ENCODE peak calls at places on chromosomes 4 and X, in four cellular contexts. One of them, this sample, is unnamed.

GRCh38 chr4:155734065-155734464 is 24.8 kb upstream of the GUCY1B1 start:
- DNase-seq in right lobe of liver: no peak
- DNase-seq in heart right ventricle: peak; percentile 55
- DNase-seq in CD8-positive, alpha-beta T cell: no peak
- DNase-seq in this sample: no peak

GRCh38 chr4:93187441-93187840 is 641.1 kb upstream of the ATOH1 start:
- DNase-seq in right lobe of liver: no peak
- DNase-seq in heart right ventricle: no peak
- DNase-seq in CD8-positive, alpha-beta T cell: no peak
- DNase-seq in this sample: no peak

GRCh38 chrX:139246295-139246694 is 284.2 kb upstream of the F9 start:
- DNase-seq in right lobe of liver: no peak
- DNase-seq in heart right ventricle: no peak
- DNase-seq in CD8-positive, alpha-beta T cell: no peak
- DNase-seq in this sample: no peak

GRCh38 chr4:105619193-105619931 is 66.9 kb downstream of the ARHGEF38 start:
- DNase-seq in right lobe of liver: peak; percentile 87
- DNase-seq in heart right ventricle: peak; percentile 56
- DNase-seq in CD8-positive, alpha-beta T cell: no peak
- DNase-seq in this sample: no peak

GRCh38 chr4:81199831-81200230 is 15.2 kb downstream of the PRKG2 start:
- DNase-seq in right lobe of liver: no peak
- DNase-seq in heart right ventricle: no peak
- DNase-seq in CD8-positive, alpha-beta T cell: no peak
- DNase-seq in this sample: no peak

GRCh38 chrX:1205681-1206611 is 6.5 kb downstream of the CRLF2 start:
- DNase-seq in right lobe of liver: no peak
- DNase-seq in heart right ventricle: peak; percentile 37
- DNase-seq in CD8-positive, alpha-beta T cell: peak; percentile 22
- DNase-seq in this sample: no peak

GRCh38 chr4:77358315-77358928 is 201.4 kb downstream of the CCNG2 start:
- DNase-seq in right lobe of liver: no peak
- DNase-seq in heart right ventricle: peak; percentile 21
- DNase-seq in CD8-positive, alpha-beta T cell: no peak
- DNase-seq in this sample: no peak

GRCh38 chrX:16114640-16115039 is 8.7 kb upstream of the GRPR start:
- DNase-seq in right lobe of liver: no peak
- DNase-seq in heart right ventricle: no peak
- DNase-seq in CD8-positive, alpha-beta T cell: no peak
- DNase-seq in this sample: no peak

GRCh38 chr4:19700951-19701350 is 550.8 kb upstream of the SLIT2 start:
- DNase-seq in right lobe of liver: no peak
- DNase-seq in heart right ventricle: no peak
- DNase-seq in CD8-positive, alpha-beta T cell: no peak
- DNase-seq in this sample: no peak

GRCh38 chr4:138542191-138542771 is 300.1 kb upstream of the SLC7A11 start:
- DNase-seq in right lobe of liver: no peak
- DNase-seq in heart right ventricle: no peak
- DNase-seq in CD8-positive, alpha-beta T cell: no peak
- DNase-seq in this sample: no peak

GRCh38 chr4:124306352-124306751 is 406.2 kb downstream of the ANKRD50 start:
- DNase-seq in right lobe of liver: no peak
- DNase-seq in heart right ventricle: no peak
- DNase-seq in CD8-positive, alpha-beta T cell: no peak
- DNase-seq in this sample: no peak

GRCh38 chrX:2769615-2770014 is 17.8 kb downstream of the XG start:
- DNase-seq in right lobe of liver: no peak
- DNase-seq in heart right ventricle: no peak
- DNase-seq in CD8-positive, alpha-beta T cell: no peak
- DNase-seq in this sample: no peak

GRCh38 chrX:52363247-52363883 is 5.5 kb upstream of the XAGE2 start:
- DNase-seq in right lobe of liver: no peak
- DNase-seq in heart right ventricle: no peak
- DNase-seq in CD8-positive, alpha-beta T cell: no peak
- DNase-seq in this sample: no peak

GRCh38 chr4:70754470-70754869 is 32.7 kb downstream of the RUFY3 start:
- DNase-seq in right lobe of liver: no peak
- DNase-seq in heart right ventricle: no peak
- DNase-seq in CD8-positive, alpha-beta T cell: no peak
- DNase-seq in this sample: no peak

GRCh38 chrX:101595739-101596419 is 21.9 kb downstream of the ARMCX6 start:
- DNase-seq in right lobe of liver: no peak
- DNase-seq in heart right ventricle: peak; percentile 49
- DNase-seq in CD8-positive, alpha-beta T cell: peak; percentile 22
- DNase-seq in this sample: no peak

GRCh38 chrX:10233173-10233572 is 76.4 kb downstream of the CLCN4 start:
- DNase-seq in right lobe of liver: no peak
- DNase-seq in heart right ventricle: no peak
- DNase-seq in CD8-positive, alpha-beta T cell: no peak
- DNase-seq in this sample: no peak

GRCh38 chr4:109419679-109420078 is 13.9 kb upstream of the SEC24B start:
- DNase-seq in right lobe of liver: no peak
- DNase-seq in heart right ventricle: no peak
- DNase-seq in CD8-positive, alpha-beta T cell: no peak
- DNase-seq in this sample: no peak

GRCh38 chr4:80340036-80340435 is 4.5 kb downstream of the CFAP299 start:
- DNase-seq in right lobe of liver: no peak
- DNase-seq in heart right ventricle: no peak
- DNase-seq in CD8-positive, alpha-beta T cell: no peak
- DNase-seq in this sample: no peak

GRCh38 chrX:45083314-45083713 is 117.4 kb downstream of the DIPK2B start:
- DNase-seq in right lobe of liver: no peak
- DNase-seq in heart right ventricle: no peak
- DNase-seq in CD8-positive, alpha-beta T cell: no peak
- DNase-seq in this sample: no peak

GRCh38 chr4:5751918-5752802 is 41.2 kb downstream of the EVC start:
- DNase-seq in right lobe of liver: no peak
- DNase-seq in heart right ventricle: no peak
- DNase-seq in CD8-positive, alpha-beta T cell: no peak
- DNase-seq in this sample: no peak

GRCh38 chr4:123401466-123402175 is 5.0 kb downstream of the SPRY1 start:
- DNase-seq in right lobe of liver: no peak
- DNase-seq in heart right ventricle: no peak
- DNase-seq in CD8-positive, alpha-beta T cell: no peak
- DNase-seq in this sample: no peak

GRCh38 chr4:112510468-112511293 is 5.3 kb downstream of the NEUROG2 start:
- DNase-seq in right lobe of liver: no peak
- DNase-seq in heart right ventricle: no peak
- DNase-seq in CD8-positive, alpha-beta T cell: no peak
- DNase-seq in this sample: no peak

GRCh38 chr4:94365304-94365703 is 22.7 kb upstream of the HPGDS start:
- DNase-seq in right lobe of liver: no peak
- DNase-seq in heart right ventricle: no peak
- DNase-seq in CD8-positive, alpha-beta T cell: no peak
- DNase-seq in this sample: no peak

GRCh38 chrX:63657821-63658220 is 127.2 kb downstream of the ARHGEF9 start:
- DNase-seq in right lobe of liver: no peak
- DNase-seq in heart right ventricle: peak; percentile 33
- DNase-seq in CD8-positive, alpha-beta T cell: no peak
- DNase-seq in this sample: peak; percentile 4

GRCh38 chrX:72245461-72246089 is 6.7 kb upstream of the ERCC6L start:
- DNase-seq in right lobe of liver: peak; percentile 49
- DNase-seq in heart right ventricle: peak; percentile 4
- DNase-seq in CD8-positive, alpha-beta T cell: no peak
- DNase-seq in this sample: peak; percentile 16

GRCh38 chr4:27194599-27194998 is 334.0 kb downstream of the STIM2 start:
- DNase-seq in right lobe of liver: no peak
- DNase-seq in heart right ventricle: no peak
- DNase-seq in CD8-positive, alpha-beta T cell: no peak
- DNase-seq in this sample: no peak

GRCh38 chr4:88742561-88742960 is 44.9 kb upstream of the NAP1L5 start:
- DNase-seq in right lobe of liver: no peak
- DNase-seq in heart right ventricle: no peak
- DNase-seq in CD8-positive, alpha-beta T cell: no peak
- DNase-seq in this sample: no peak

GRCh38 chr4:158801677-158802076 is 32.9 kb downstream of the FNIP2 start:
- DNase-seq in right lobe of liver: no peak
- DNase-seq in heart right ventricle: no peak
- DNase-seq in CD8-positive, alpha-beta T cell: no peak
- DNase-seq in this sample: no peak

GRCh38 chrX:40459576-40460158 is 121.1 kb upstream of the ATP6AP2 start:
- DNase-seq in right lobe of liver: no peak
- DNase-seq in heart right ventricle: no peak
- DNase-seq in CD8-positive, alpha-beta T cell: no peak
- DNase-seq in this sample: peak; percentile 50

GRCh38 chr4:154041595-154042086 is 252.8 kb upstream of the SFRP2 start:
- DNase-seq in right lobe of liver: no peak
- DNase-seq in heart right ventricle: no peak
- DNase-seq in CD8-positive, alpha-beta T cell: no peak
- DNase-seq in this sample: no peak

GRCh38 chrX:71111851-71112468 is 583 bp upstream of the IL2RG start:
- DNase-seq in right lobe of liver: no peak
- DNase-seq in heart right ventricle: no peak
- DNase-seq in CD8-positive, alpha-beta T cell: peak; percentile 48
- DNase-seq in this sample: no peak

GRCh38 chr4:2586502-2586901 is 50.1 kb downstream of the FAM193A start:
- DNase-seq in right lobe of liver: no peak
- DNase-seq in heart right ventricle: no peak
- DNase-seq in CD8-positive, alpha-beta T cell: no peak
- DNase-seq in this sample: no peak

GRCh38 chr4:125191252-125191651 is 123.5 kb upstream of the FAT4 start:
- DNase-seq in right lobe of liver: no peak
- DNase-seq in heart right ventricle: no peak
- DNase-seq in CD8-positive, alpha-beta T cell: no peak
- DNase-seq in this sample: no peak

GRCh38 chr4:8710946-8711345 is 118.4 kb downstream of the CPZ start:
- DNase-seq in right lobe of liver: peak; percentile 6
- DNase-seq in heart right ventricle: no peak
- DNase-seq in CD8-positive, alpha-beta T cell: no peak
- DNase-seq in this sample: no peak

GRCh38 chr4:182240161-182241130 is 2.8 kb upstream of the TENM3 start:
- DNase-seq in right lobe of liver: no peak
- DNase-seq in heart right ventricle: no peak
- DNase-seq in CD8-positive, alpha-beta T cell: no peak
- DNase-seq in this sample: no peak

GRCh38 chrX:149495573-149496071 is 9.5 kb downstream of the IDS start:
- DNase-seq in right lobe of liver: no peak
- DNase-seq in heart right ventricle: no peak
- DNase-seq in CD8-positive, alpha-beta T cell: no peak
- DNase-seq in this sample: no peak

GRCh38 chr4:153451931-153452660 is 14.1 kb upstream of the TMEM131L start:
- DNase-seq in right lobe of liver: no peak
- DNase-seq in heart right ventricle: no peak
- DNase-seq in CD8-positive, alpha-beta T cell: no peak
- DNase-seq in this sample: no peak

GRCh38 chr4:183438458-183439113 is 5.8 kb upstream of the CDKN2AIP start:
- DNase-seq in right lobe of liver: no peak
- DNase-seq in heart right ventricle: no peak
- DNase-seq in CD8-positive, alpha-beta T cell: no peak
- DNase-seq in this sample: no peak

GRCh38 chrX:19721726-19722370 is 165.6 kb downstream of the SH3KBP1 start:
- DNase-seq in right lobe of liver: peak; percentile 54
- DNase-seq in heart right ventricle: no peak
- DNase-seq in CD8-positive, alpha-beta T cell: no peak
- DNase-seq in this sample: peak; percentile 13

DNA sequence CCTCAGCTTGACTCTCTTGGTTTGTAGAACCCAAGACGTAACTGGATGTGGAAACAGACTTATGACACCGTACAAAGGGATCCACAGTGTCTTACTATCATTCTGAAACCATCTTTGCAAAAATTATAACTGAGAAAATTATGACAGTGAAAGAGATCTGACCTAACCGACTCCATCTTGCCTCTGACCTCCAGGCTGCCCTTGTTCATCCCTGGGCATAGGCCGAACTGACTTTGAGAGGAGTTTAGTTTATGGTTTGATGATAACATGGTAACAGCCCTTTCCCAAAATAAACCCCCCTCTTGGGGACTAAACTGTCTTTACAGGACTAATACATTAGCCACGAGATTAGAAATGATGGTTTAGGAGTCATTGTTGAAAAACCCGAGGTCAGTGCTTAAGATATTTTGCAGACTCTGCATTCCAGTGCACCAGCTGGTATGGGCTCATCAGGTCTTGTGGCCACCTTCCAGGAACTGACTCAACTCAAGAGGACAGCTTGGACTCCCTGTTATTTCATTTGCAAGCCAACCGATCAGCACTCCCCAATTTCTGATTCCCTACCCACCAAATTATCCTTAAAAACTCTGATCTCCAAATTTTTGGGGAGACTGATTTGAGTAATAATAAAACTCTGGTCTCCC is 49.6 kb downstream of the CASP3 start:
- DNase-seq in right lobe of liver: no peak
- DNase-seq in heart right ventricle: no peak
- DNase-seq in CD8-positive, alpha-beta T cell: no peak
- DNase-seq in this sample: no peak
- H3K27ac ChIP-seq in right lobe of liver: no peak overlapping the region
- H3K27ac ChIP-seq in heart right ventricle: no peak overlapping the region
- H3K27ac ChIP-seq in CD8-positive, alpha-beta T cell: no peak overlapping the region
- H3K27ac ChIP-seq in this sample: no peak overlapping the region

DNA sequence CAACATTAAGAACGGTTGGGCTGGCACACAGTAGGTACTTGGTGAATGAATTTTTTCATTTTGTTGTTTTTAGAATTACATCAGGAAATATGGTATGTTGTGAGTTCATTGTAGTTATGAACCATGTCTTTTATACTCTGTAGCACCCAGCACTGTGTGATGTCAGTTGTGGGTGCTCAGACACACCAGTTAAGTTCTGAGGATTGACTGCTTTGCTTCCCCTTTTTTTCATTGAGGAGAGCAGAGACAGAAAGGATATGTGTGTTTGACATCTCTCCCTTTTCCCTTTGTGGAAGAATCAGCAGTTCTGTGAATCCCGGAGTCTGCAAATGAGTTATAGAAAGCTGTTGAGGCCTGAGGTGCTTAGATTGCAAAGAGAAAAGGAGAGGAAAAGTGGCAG is 13.0 kb downstream of the SMAD1 start:
- DNase-seq in right lobe of liver: no peak
- DNase-seq in heart right ventricle: no peak
- DNase-seq in CD8-positive, alpha-beta T cell: no peak
- DNase-seq in this sample: no peak
- H3K27ac ChIP-seq in right lobe of liver: no peak overlapping the region
- H3K27ac ChIP-seq in heart right ventricle: no peak overlapping the region
- H3K27ac ChIP-seq in CD8-positive, alpha-beta T cell: no peak overlapping the region
- H3K27ac ChIP-seq in this sample: no peak overlapping the region

GRCh38 chr4:128381748-128382559 is 94.3 kb upstream of the PGRMC2 start:
- DNase-seq in right lobe of liver: no peak
- DNase-seq in heart right ventricle: no peak
- DNase-seq in CD8-positive, alpha-beta T cell: no peak
- DNase-seq in this sample: no peak

GRCh38 chr4:128380306-128380705 is 92.7 kb upstream of the PGRMC2 start:
- DNase-seq in right lobe of liver: no peak
- DNase-seq in heart right ventricle: no peak
- DNase-seq in CD8-positive, alpha-beta T cell: no peak
- DNase-seq in this sample: no peak

GRCh38 chr4:128376958-128377357 is 89.3 kb upstream of the PGRMC2 start:
- DNase-seq in right lobe of liver: no peak
- DNase-seq in heart right ventricle: no peak
- DNase-seq in CD8-positive, alpha-beta T cell: no peak
- DNase-seq in this sample: no peak

GRCh38 chr4:128378668-128379067 is 91.1 kb upstream of the PGRMC2 start:
- DNase-seq in right lobe of liver: no peak
- DNase-seq in heart right ventricle: no peak
- DNase-seq in CD8-positive, alpha-beta T cell: no peak
- DNase-seq in this sample: no peak

GRCh38 chr4:128379860-128380259 is 92.2 kb upstream of the PGRMC2 start:
- DNase-seq in right lobe of liver: peak; percentile 49
- DNase-seq in heart right ventricle: no peak
- DNase-seq in CD8-positive, alpha-beta T cell: no peak
- DNase-seq in this sample: peak; percentile 0
- H3K27ac ChIP-seq in right lobe of liver: no peak overlapping the region
- H3K27ac ChIP-seq in heart right ventricle: no peak overlapping the region
- H3K27ac ChIP-seq in CD8-positive, alpha-beta T cell: no peak overlapping the region
- H3K27ac ChIP-seq in this sample: no peak overlapping the region

GRCh38 chrX:54530358-54530900 is 410 bp downstream of the GNL3L start:
- DNase-seq in right lobe of liver: no peak
- DNase-seq in heart right ventricle: no peak
- DNase-seq in CD8-positive, alpha-beta T cell: no peak
- DNase-seq in this sample: no peak
- H3K27ac ChIP-seq in right lobe of liver: peak overlapping the region; percentile 21
- H3K27ac ChIP-seq in heart right ventricle: peak overlapping the region; percentile 91
- H3K27ac ChIP-seq in CD8-positive, alpha-beta T cell: peak overlapping the region; percentile 79
- H3K27ac ChIP-seq in this sample: no peak overlapping the region

This sample was measured in caudate nucleus.